ENCODE peak calls at places on chromosome 20, in six cellular contexts. U, L, K, D, O and P are unnamed samples.

GRCh38 chr20:20926222-20926905 is 179.8 kb downstream of the LINC00237 start:
- DNase-seq in U (no peak), L (no peak), K (no peak), D (no peak), O (no peak), P (no peak)

GRCh38 chr20:12173333-12173732 is 255.6 kb downstream of the BTBD3 start:
- DNase-seq in U (no peak), L (no peak), K (no peak), D (no peak), O (no peak), P (no peak)

GRCh38 chr20:19893356-19893755 is 123.8 kb upstream of the NAA20 start:
- DNase-seq in U (no peak), L (no peak), K (no peak), D (no peak), O (no peak), P (no peak)

GRCh38 chr20:24118781-24119175 is 130.2 kb upstream of the GGTLC1 start:
- DNase-seq in U (no peak), L (no peak), K (no peak), D (no peak), O (peak; percentile 90), P (no peak)

GRCh38 chr20:23773127-23773526 is 22.4 kb upstream of the CST1 start:
- DNase-seq in U (no peak), L (no peak), K (no peak), D (no peak), O (no peak), P (no peak)

GRCh38 chr20:9609892-9610502 is 95.6 kb downstream of the LAMP5 start:
- DNase-seq in U (peak; percentile 65), L (no peak), K (peak; percentile 42), D (peak; percentile 61), O (peak; percentile 82), P (peak; percentile 74)

GRCh38 chr20:33687370-33687915 is 1.3 kb upstream of the E2F1 start:
- DNase-seq in U (no peak), L (no peak), K (no peak), D (no peak), O (peak; percentile 14), P (peak; percentile 97)

GRCh38 chr20:11891081-11891826 is 26.4 kb upstream of the BTBD3 start:
- DNase-seq in U (peak; percentile 80), L (peak; percentile 21), K (peak; percentile 40), D (no peak), O (peak; percentile 66), P (peak; percentile 86)

GRCh38 chr20:23234311-23235078 is 116.1 kb upstream of the NXT1 start:
- DNase-seq in U (no peak), L (no peak), K (no peak), D (no peak), O (no peak), P (no peak)

GRCh38 chr20:25313608-25314007 is 65.7 kb downstream of the PYGB start:
- DNase-seq in U (no peak), L (no peak), K (no peak), D (no peak), O (no peak), P (no peak)

GRCh38 chr20:23260181-23260840 is 90.3 kb upstream of the NXT1 start:
- DNase-seq in U (no peak), L (no peak), K (no peak), D (no peak), O (no peak), P (no peak)

GRCh38 chr20:45058168-45058850 is 42.6 kb downstream of the KCNS1 start:
- DNase-seq in U (no peak), L (no peak), K (no peak), D (no peak), O (no peak), P (no peak)

GRCh38 chr20:24522452-24523330 is 53.3 kb downstream of the SYNDIG1 start:
- DNase-seq in U (no peak), L (no peak), K (no peak), D (no peak), O (no peak), P (no peak)

GRCh38 chr20:40477805-40478204 is 211.2 kb downstream of the MAFB start:
- DNase-seq in U (no peak), L (no peak), K (no peak), D (no peak), O (no peak), P (no peak)

GRCh38 chr20:30816182-30816645 is 441.2 kb upstream of the DEFB115 start:
- DNase-seq in U (no peak), L (no peak), K (peak; percentile 61), D (no peak), O (no peak), P (peak; percentile 24)

GRCh38 chr20:45444050-45444449 is 25.5 kb upstream of the WFDC2 start:
- DNase-seq in U (no peak), L (no peak), K (no peak), D (no peak), O (no peak), P (no peak)

GRCh38 chr20:20731000-20731944 is 18.8 kb upstream of the RALGAPA2 start:
- DNase-seq in U (no peak), L (no peak), K (no peak), D (no peak), O (peak; percentile 97), P (no peak)

GRCh38 chr20:3559637-3560036 is 88.8 kb downstream of the ATRN start:
- DNase-seq in U (no peak), L (no peak), K (no peak), D (no peak), O (peak; percentile 11), P (peak; percentile 14)

GRCh38 chr20:19880256-19881079 is 122.4 kb downstream of the RIN2 start:
- DNase-seq in U (peak; percentile 88), L (peak; percentile 88), K (no peak), D (no peak), O (no peak), P (no peak)

GRCh38 chr20:23334111-23334510 is 16.5 kb upstream of the NXT1 start:
- DNase-seq in U (no peak), L (no peak), K (no peak), D (no peak), O (no peak), P (no peak)

GRCh38 chr20:46022411-46023147 is 6.4 kb upstream of the SLC12A5 start:
- DNase-seq in U (peak; percentile 52), L (peak; percentile 51), K (peak; percentile 74), D (no peak), O (no peak), P (peak; percentile 76)

GRCh38 chr20:46870041-46870440 is 24.6 kb upstream of the EYA2 start:
- DNase-seq in U (no peak), L (no peak), K (no peak), D (no peak), O (no peak), P (no peak)

DNA sequence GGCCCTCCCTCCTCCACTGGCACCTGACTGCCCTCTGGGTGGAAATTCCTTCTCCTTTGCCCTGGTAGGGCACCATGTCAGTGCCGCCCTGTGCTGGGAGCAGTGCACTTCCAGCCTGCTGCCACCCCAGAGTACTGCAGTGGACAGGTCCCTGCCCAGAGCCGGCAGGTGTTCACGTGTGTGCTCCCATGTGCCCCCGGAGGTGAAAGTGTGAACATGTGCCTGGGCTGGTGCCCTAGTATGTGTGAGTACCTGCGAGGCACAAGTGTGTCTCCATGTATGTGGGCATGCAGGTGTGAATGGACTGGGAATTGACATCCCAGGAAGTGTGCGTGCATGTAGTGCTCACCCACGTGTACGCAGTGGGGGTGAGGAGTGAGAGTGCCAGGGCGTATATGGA is 29.4 kb downstream of the SDCBP2 start:
- DNase-seq in U (no peak), L (peak; percentile 66), K (peak; percentile 51), D (no peak), O (no peak), P (peak; percentile 42)
- TF ChIP-seq MYC in U (no peak), L (no peak), K (no peak), D (no peak), O (no peak), P (no peak)

GRCh38 chr20:37914672-37915433 is 11.9 kb downstream of the VSTM2L start:
- DNase-seq in U (peak; percentile 41), L (no peak), K (no peak), D (no peak), O (no peak), P (peak; percentile 32)

GRCh38 chr20:37917436-37917835 is 14.5 kb downstream of the VSTM2L start:
- DNase-seq in U (no peak), L (no peak), K (no peak), D (no peak), O (no peak), P (peak; percentile 58)

GRCh38 chr20:37914367-37914671 is 11.4 kb downstream of the VSTM2L start:
- DNase-seq in U (no peak), L (no peak), K (no peak), D (no peak), O (no peak), P (no peak)

GRCh38 chr20:37915434-37915787 is 12.5 kb downstream of the VSTM2L start:
- DNase-seq in U (no peak), L (no peak), K (no peak), D (no peak), O (no peak), P (no peak)

GRCh38 chr20:37915800-37916570 is 13.1 kb downstream of the VSTM2L start:
- DNase-seq in U (peak; percentile 40), L (no peak), K (peak; percentile 54), D (no peak), O (no peak), P (no peak)
- TF ChIP-seq CTCF in U (peak; percentile 86), L (no peak), K (no peak), D (no peak), O (no peak), P (no peak)

GRCh38 chr20:61738601-61739069 is 327.0 kb downstream of the TAF4 start:
- DNase-seq in U (no peak), L (no peak), K (no peak), D (no peak), O (no peak), P (no peak)

GRCh38 chr20:61737812-61738443 is 327.8 kb downstream of the TAF4 start:
- DNase-seq in U (no peak), L (no peak), K (no peak), D (no peak), O (no peak), P (no peak)

GRCh38 chr20:61739832-61740118 is 325.9 kb downstream of the TAF4 start:
- DNase-seq in U (no peak), L (no peak), K (no peak), D (no peak), O (no peak), P (no peak)

GRCh38 chr20:61737346-61737745 is 328.3 kb downstream of the TAF4 start:
- DNase-seq in U (no peak), L (no peak), K (no peak), D (no peak), O (no peak), P (no peak)

GRCh38 chr20:61739086-61739831 is 326.4 kb downstream of the TAF4 start:
- DNase-seq in U (no peak), L (no peak), K (no peak), D (no peak), O (no peak), P (no peak)
- TF ChIP-seq MYC in U (no peak), L (no peak), K (no peak), D (no peak), O (no peak), P (no peak)

DNA sequence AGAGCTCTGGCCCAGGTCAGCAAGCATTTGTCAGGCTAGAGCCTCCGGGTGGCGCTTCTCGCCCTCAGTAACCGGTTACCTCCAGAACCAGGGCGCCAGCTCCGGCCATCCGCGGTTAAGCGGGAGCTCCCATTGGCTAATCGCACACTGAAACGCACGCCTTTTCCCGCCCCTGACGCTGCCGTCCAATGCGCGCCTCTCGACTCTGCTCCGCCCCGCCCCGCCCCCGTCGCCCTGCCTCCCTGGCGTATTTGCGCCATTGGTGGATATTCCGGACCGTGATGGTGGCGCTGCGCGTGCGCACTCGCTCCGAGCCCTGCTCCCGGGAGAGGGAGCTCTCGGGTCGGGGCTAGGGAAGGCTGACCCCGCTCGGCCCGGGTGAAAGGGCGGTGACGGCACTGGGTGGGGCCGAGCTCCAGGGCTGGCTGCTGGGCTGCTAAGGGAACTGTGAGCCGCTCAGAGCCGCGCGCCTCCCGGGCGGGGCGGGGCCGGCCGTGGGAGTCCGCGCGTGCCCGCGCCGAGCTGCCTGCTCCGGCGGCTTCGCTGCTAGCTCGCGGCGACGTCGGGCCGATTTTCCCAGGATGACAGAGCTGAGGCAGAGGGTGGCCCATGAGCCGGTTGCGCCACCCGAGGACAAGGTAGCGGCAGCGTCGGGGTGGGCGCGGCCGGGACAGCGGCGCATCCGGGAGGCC is at the start of gene CDS2:
- DNase-seq in U (peak; percentile 99), L (peak; percentile 98), K (peak; percentile 90), D (peak; percentile 98), O (peak; percentile 100), P (peak; percentile 100)
- TF ChIP-seq CTCF in U (peak; percentile 92), L (peak; percentile 75), K (peak; percentile 68), D (peak; percentile 80), O (peak; percentile 28), P (peak; percentile 58)